ENCODE peak calls at places on chromosomes 2 and 18, in five cellular contexts. H, X, Z, K and T are unnamed samples.

GRCh38 chr2:84886791-84887190 is 5.9 kb upstream of the TRABD2A start:
- DNase-seq in H (no peak), X (no peak), Z (no peak), K (no peak), T (no peak)

GRCh38 chr2:46179037-46179621 is 118.1 kb upstream of the EPAS1 start:
- DNase-seq in H (no peak), X (peak), Z (no peak), K (peak), T (no peak)

GRCh38 chr2:169479257-169480078 is at the start of gene BBS5:
- DNase-seq in H (peak), X (peak), Z (peak), K (peak), T (peak)

GRCh38 chr18:3402962-3403585 is 46.9 kb upstream of the TGIF1 start:
- DNase-seq in H (no peak), X (peak), Z (no peak), K (no peak), T (no peak)

GRCh38 chr18:26121476-26121875 is 12.2 kb upstream of the PSMA8 start:
- DNase-seq in H (no peak), X (peak), Z (no peak), K (no peak), T (no peak)

GRCh38 chr2:235055891-235056516 is 104.2 kb downstream of the SH3BP4 start:
- DNase-seq in H (no peak), X (peak), Z (no peak), K (no peak), T (no peak)

GRCh38 chr2:48767330-48767729 is 11.8 kb upstream of the LHCGR start:
- DNase-seq in H (no peak), X (no peak), Z (no peak), K (peak), T (no peak)

GRCh38 chr2:235677276-235677788 is 183.5 kb downstream of the AGAP1 start:
- DNase-seq in H (no peak), X (no peak), Z (no peak), K (no peak), T (no peak)

GRCh38 chr2:55511508-55512124 is 7.9 kb upstream of the CFAP36 start:
- DNase-seq in H (no peak), X (peak), Z (no peak), K (peak), T (no peak)

GRCh38 chr18:9790261-9790660 is 82.2 kb downstream of the RAB31 start:
- DNase-seq in H (no peak), X (no peak), Z (no peak), K (no peak), T (no peak)

GRCh38 chr18:48975817-48976649 is 25.3 kb upstream of the SMAD7 start:
- DNase-seq in H (no peak), X (no peak), Z (peak), K (peak), T (peak)

GRCh38 chr2:60567919-60568874 is 14.7 kb upstream of the BCL11A start:
- DNase-seq in H (no peak), X (no peak), Z (no peak), K (peak), T (no peak)

GRCh38 chr2:60569680-60570111 is 16.2 kb upstream of the BCL11A start:
- DNase-seq in H (no peak), X (no peak), Z (no peak), K (no peak), T (no peak)

GRCh38 chr2:60567092-60567491 is 13.6 kb upstream of the BCL11A start:
- DNase-seq in H (no peak), X (no peak), Z (no peak), K (no peak), T (no peak)

GRCh38 chr2:60560734-60561649 is 7.5 kb upstream of the BCL11A start:
- DNase-seq in H (no peak), X (peak), Z (no peak), K (no peak), T (no peak)

GRCh38 chr2:60565472-60565871 is 12.0 kb upstream of the BCL11A start:
- DNase-seq in H (no peak), X (no peak), Z (no peak), K (peak), T (no peak)
- TF ChIP-seq CTCF in H (peak), X (no peak), Z (peak), K (peak), T (peak)

GRCh38 chr18:11567391-11567790 is 42.0 kb upstream of the SLC35G4 start:
- DNase-seq in H (no peak), X (no peak), Z (no peak), K (no peak), T (no peak)

GRCh38 chr18:11572201-11572600 is 37.2 kb upstream of the SLC35G4 start:
- DNase-seq in H (no peak), X (no peak), Z (no peak), K (no peak), T (no peak)

GRCh38 chr18:11574545-11574944 is 34.9 kb upstream of the SLC35G4 start:
- DNase-seq in H (no peak), X (no peak), Z (no peak), K (no peak), T (no peak)

GRCh38 chr18:11570073-11570588 is 39.3 kb upstream of the SLC35G4 start:
- DNase-seq in H (no peak), X (no peak), Z (no peak), K (no peak), T (no peak)

DNA sequence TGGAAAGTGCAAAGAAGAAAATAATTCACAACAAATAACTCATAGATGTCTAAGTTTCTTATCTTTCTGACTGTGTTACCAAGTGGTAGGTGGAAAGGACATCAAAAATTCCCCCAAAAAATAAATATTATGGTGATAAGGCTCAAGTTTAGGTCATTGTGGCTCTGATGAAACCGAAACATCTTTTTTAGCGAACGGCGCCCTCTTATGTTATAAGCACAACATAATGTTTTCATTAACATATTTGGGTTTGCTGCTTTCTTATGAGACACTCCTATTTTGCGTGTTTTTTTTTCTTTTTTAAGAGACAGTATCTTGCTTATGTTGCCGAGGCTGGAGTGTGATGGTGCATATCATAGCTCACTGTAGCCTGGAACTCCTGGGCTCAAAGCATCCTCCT is 38.6 kb upstream of the SLC35G4 start:
- DNase-seq in H (no peak), X (peak), Z (no peak), K (no peak), T (no peak)
- TF ChIP-seq CTCF in H (peak), X (peak), Z (no peak), K (peak), T (no peak)

GRCh38 chr2:98634406-98635092 is 26.2 kb downstream of the UNC50 start:
- DNase-seq in H (no peak), X (peak), Z (no peak), K (peak), T (no peak)
- TF ChIP-seq CTCF in H (peak), X (peak), Z (no peak), K (peak), T (peak)

DNA sequence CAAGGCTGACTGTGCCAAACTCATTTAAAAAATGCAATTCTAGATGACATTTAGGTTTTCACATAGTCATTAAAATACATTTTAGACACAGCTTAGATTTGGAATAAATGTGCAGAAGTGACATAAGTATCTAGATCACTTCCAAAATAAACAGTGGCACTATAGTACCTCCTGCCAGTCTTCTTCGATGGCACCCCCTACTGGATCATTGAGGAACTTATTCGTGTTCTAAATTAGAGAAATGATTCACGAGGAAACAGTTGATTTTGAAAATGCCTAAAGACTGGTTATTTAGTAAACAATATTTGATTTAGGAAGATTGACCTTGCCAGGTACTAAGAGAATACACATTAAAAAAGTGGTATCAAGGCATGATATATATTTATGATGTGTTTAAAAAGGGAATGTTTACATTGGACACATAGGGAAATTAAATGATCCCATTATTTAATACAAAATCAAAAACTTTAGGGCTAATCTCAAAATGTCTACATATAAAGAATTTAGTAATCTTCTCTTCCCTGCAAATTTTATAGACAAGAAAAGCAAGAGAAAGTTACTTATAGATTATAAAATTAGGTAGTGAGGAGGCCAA is 323.9 kb downstream of the XIRP2 start:
- DNase-seq in H (peak), X (peak), Z (no peak), K (peak), T (no peak)
- TF ChIP-seq CTCF in H (peak), X (peak), Z (peak), K (peak), T (peak)

GRCh38 chr2:109611467-109612095 is 2.2 kb downstream of the SEPTIN10 start:
- DNase-seq in H (no peak), X (peak), Z (no peak), K (no peak), T (no peak)
- TF ChIP-seq CTCF in H (no peak), X (no peak), Z (no peak), K (no peak), T (peak)

DNA sequence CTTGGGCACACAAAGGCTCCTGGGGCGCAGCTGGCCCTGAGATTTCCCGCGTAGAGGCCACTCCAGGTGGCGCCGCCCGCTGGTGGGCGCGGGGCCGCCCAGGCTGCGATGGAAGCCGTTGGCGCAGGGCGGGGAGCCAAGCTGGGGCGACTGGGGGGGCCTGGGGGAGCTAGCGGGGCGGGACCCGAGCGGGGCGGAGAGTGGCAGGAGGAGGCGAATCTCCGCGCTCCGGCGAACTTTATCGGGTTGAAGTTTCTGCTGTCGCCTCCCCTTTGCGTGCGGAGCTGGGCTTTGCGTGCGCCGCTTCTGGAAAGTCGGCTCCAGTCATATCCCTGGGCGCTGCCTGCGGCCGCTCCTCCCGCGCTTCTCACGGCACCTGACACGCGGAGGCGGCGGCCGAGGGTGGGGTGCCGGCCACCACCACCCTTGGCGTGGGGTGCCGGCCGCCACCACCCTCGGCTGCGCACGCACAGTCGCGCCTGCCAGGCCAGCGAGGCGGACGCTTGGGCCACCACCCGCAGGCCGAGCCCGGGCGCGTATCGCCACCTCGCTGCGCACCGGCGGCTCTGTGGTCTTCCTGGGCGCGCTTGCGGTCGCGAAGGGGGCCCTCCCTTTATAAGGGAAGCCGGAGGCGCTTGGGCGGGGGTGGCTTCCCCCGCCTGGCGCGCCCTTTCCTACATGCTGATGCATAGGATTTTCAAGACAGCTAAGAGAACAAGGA is 919 bp upstream of the CYP1B1 start:
- DNase-seq in H (no peak), X (peak), Z (peak), K (peak), T (peak)
- TF ChIP-seq CTCF in H (peak), X (peak), Z (no peak), K (no peak), T (peak)